ENCODE peak calls at places on chromosomes 12 and 14, in four cellular contexts. C is IMR-90, Z is H1, A is mesendoderm. X is an unnamed sample.

GRCh38 chr12:23504043-23504442 is 445.4 kb downstream of the SOX5 start:
- DNase-seq in C (no peak), Z (no peak), A (peak), X (peak)

GRCh38 chr14:32230181-32230580 is 27.1 kb upstream of the RNU6-8 start:
- DNase-seq in C (peak), Z (no peak), A (no peak), X (no peak)

GRCh38 chr12:47725893-47726292 is 603 bp upstream of the ENDOU start:
- DNase-seq in C (peak), Z (no peak), A (no peak), X (no peak)

GRCh38 chr12:130281157-130281799 is 56.4 kb upstream of the PIWIL1 start:
- DNase-seq in C (no peak), Z (peak), A (peak), X (peak)

GRCh38 chr12:107884769-107885694 is 110.5 kb downstream of the ASCL4 start:
- DNase-seq in C (peak), Z (no peak), A (peak), X (peak)

GRCh38 chr14:72906316-72906715 is 12.4 kb upstream of the DPF3 start:
- DNase-seq in C (peak), Z (no peak), A (no peak), X (no peak)

GRCh38 chr12:15633201-15633600 is 156.0 kb downstream of the EPS8 start:
- DNase-seq in C (no peak), Z (no peak), A (no peak), X (no peak)

GRCh38 chr14:73465833-73466532 is 7.6 kb upstream of the NUMB start:
- DNase-seq in C (peak), Z (no peak), A (no peak), X (no peak)

GRCh38 chr12:80321653-80322052 is 122.4 kb upstream of the PTPRQ start:
- DNase-seq in C (peak), Z (no peak), A (peak), X (no peak)

GRCh38 chr12:54390176-54390667 is 5.7 kb upstream of the ZNF385A start:
- DNase-seq in C (no peak), Z (no peak), A (peak), X (peak)

GRCh38 chr14:96184737-96185136 is 19.9 kb upstream of the BDKRB2 start:
- DNase-seq in C (peak), Z (no peak), A (no peak), X (no peak)

GRCh38 chr12:27614866-27615265 is 81.4 kb upstream of the REP15 start:
- DNase-seq in C (no peak), Z (no peak), A (no peak), X (no peak)

DNA sequence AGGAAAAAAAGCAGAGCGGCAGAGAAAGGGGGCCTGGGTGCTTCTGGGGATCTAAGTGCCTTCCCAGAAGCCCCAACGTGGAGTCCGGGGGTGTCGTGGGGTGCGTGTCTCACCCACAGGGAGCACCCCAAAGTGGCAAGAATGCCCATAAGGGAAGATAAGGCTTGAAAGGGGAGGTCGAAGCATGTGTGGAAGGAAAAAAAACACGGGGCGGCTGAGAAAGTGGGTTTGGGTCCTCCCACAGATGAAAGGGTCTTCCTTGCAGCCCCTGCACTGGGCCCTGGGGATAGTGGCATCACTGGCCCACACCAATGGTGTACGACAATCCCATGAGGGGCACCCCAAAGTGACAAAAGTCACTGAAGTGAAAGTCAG is 275.5 kb downstream of the ALG10 start:
- DNase-seq in C (no peak), Z (no peak), A (no peak), X (no peak)
- H4K5ac ChIP-seq in C (no peak), Z (no peak), A (no peak), X (no peak)

GRCh38 chr14:26174395-26174794 is 423.4 kb downstream of the NOVA1 start:
- DNase-seq in C (no peak), Z (no peak), A (no peak), X (no peak)

GRCh38 chr14:26175659-26176058 is 422.2 kb downstream of the NOVA1 start:
- DNase-seq in C (no peak), Z (no peak), A (no peak), X (no peak)

GRCh38 chr14:26170885-26171284 is 426.9 kb downstream of the NOVA1 start:
- DNase-seq in C (no peak), Z (no peak), A (no peak), X (no peak)

GRCh38 chr14:26173581-26173980 is 424.3 kb downstream of the NOVA1 start:
- DNase-seq in C (no peak), Z (no peak), A (no peak), X (no peak)
- H4K5ac ChIP-seq in C (no peak), Z (no peak), A (no peak), X (no peak)

GRCh38 chr12:128415036-128415560 is 148.1 kb downstream of the TMEM132C start:
- DNase-seq in C (no peak), Z (no peak), A (no peak), X (no peak)
- H4K5ac ChIP-seq in C (no peak), Z (no peak), A (no peak), X (no peak)

DNA sequence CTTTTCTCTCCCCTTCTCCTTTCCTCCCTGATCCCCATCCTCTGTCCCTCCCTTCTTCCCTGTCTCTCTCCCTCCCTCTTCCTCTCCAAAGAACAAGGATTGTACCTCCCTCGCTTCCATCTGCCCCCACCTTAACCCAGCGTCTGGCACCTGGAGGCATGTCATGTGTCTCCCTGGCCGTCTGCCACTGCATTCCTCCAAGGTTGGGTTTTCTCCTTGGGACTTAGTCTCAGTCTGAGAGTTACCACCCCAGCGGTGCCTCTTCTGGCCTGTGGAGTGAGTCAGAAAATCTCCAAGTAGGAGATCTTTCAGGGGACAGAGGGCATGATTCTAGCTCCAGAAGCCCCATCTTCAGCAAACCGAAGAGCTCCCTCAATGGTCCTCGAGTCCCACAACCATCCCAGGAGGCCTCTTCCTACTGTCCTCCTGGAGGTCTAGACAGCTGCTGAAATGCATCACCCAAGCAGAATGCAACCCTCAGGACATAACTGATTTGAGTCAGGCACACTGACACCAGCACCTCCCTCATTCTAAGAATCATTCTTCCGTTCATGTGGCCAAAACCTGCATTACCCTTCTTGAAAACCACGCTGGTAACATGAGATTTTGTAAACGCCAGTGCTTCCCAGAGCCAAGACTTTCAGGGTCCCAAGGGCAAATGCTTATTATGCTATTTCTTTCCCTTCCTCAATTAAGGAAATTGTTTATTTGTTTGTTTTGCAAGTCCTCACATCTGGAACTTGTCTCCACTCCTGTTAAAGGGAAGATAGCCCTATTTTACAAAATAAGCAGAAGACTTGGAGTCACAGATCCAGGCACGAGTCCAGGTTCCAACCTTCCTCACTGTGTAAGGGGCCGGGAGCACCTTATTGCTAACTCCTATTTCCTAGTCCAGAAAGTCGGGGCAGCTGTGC is 463.2 kb downstream of the BCL11B start:
- DNase-seq in C (no peak), Z (no peak), A (peak), X (no peak)
- H4K5ac ChIP-seq in C (no peak), Z (no peak), A (no peak), X (no peak)

GRCh38 chr12:68790081-68790951 is 17.7 kb upstream of the MDM2 start:
- DNase-seq in C (no peak), Z (no peak), A (no peak), X (no peak)
- H4K5ac ChIP-seq in C (no peak), Z (no peak), A (no peak), X (no peak)

GRCh38 chr12:121516437-121517011 is 64.3 kb downstream of the KDM2B start:
- DNase-seq in C (no peak), Z (no peak), A (peak), X (no peak)
- H4K5ac ChIP-seq in C (no peak), Z (no peak), A (no peak), X (no peak)